ENCODE peak calls at places on chromosomes 6 and 20, in eight cellular contexts. Y, I, L, U, H, G, M and P are unnamed samples.

GRCh38 chr20:59696476-59696875 is 92.1 kb downstream of the PHACTR3 start:
- DNase-seq in Y (no peak), I (no peak), L (no peak), U (no peak), H (no peak), G (no peak), M (no peak), P (no peak)

GRCh38 chr6:19864285-19864684 is 27.1 kb downstream of the ID4 start:
- DNase-seq in Y (no peak), I (no peak), L (no peak), U (no peak), H (peak), G (no peak), M (no peak), P (no peak)

GRCh38 chr6:113686049-113686448 is 171.1 kb upstream of the MARCKS start:
- DNase-seq in Y (no peak), I (no peak), L (no peak), U (no peak), H (no peak), G (no peak), M (no peak), P (no peak)

GRCh38 chr20:58224097-58224496 is 4.4 kb downstream of the ANKRD60 start:
- DNase-seq in Y (no peak), I (no peak), L (no peak), U (no peak), H (no peak), G (no peak), M (no peak), P (no peak)

GRCh38 chr20:63574156-63574828 is at the start of gene HELZ2:
- DNase-seq in Y (no peak), I (no peak), L (peak), U (peak), H (peak), G (peak), M (peak), P (no peak)

GRCh38 chr6:42217165-42217522 is 517 bp downstream of the MRPS10 start:
- DNase-seq in Y (no peak), I (no peak), L (no peak), U (no peak), H (no peak), G (no peak), M (no peak), P (no peak)

GRCh38 chr6:157813191-157813590 is 9.9 kb upstream of the SNX9 start:
- DNase-seq in Y (no peak), I (no peak), L (no peak), U (no peak), H (no peak), G (peak), M (no peak), P (no peak)

GRCh38 chr6:170099387-170099786 is 191.5 kb downstream of the DLL1 start:
- DNase-seq in Y (no peak), I (no peak), L (no peak), U (no peak), H (no peak), G (no peak), M (no peak), P (no peak)

GRCh38 chr20:5510446-5510845 is 193.7 kb upstream of the PROKR2 start:
- DNase-seq in Y (no peak), I (no peak), L (no peak), U (no peak), H (no peak), G (no peak), M (peak), P (no peak)